ENCODE peak calls at places on chromosomes 2 and 18, in five cellular contexts. U is activated CD8-positive, alpha-beta memory T cell treated with anti-CD3 and anti-CD28 coated beads, Interleukin-2, amount 50 U/mL, for 4 hours; G is stimulated activated naive CD4-positive, alpha-beta T cell treated with Interleukin-2 at 50 U/mL for 16 hours; M is NCI-H1436; W is MG63. R is an unnamed sample.
A peak's percentile ranks its signal among the peaks of the same experiment; 100 is the strongest.

GRCh38 chr2:133241231-133241575 is 327.1 kb downstream of the NCKAP5 start:
- DNase-seq in M (no peak), G (no peak), W (peak; percentile 61), U (no peak), R (no peak)

GRCh38 chr2:111633139-111633538 is 250.9 kb downstream of the ANAPC1 start:
- DNase-seq in G (no peak), M (no peak), W (no peak), U (no peak), R (no peak)

GRCh38 chr2:188813315-188813714 is 160.9 kb upstream of the COL3A1 start:
- DNase-seq in W (no peak), U (no peak), G (no peak), M (no peak), R (no peak)

GRCh38 chr2:142065156-142065555 is 65.7 kb downstream of the LRP1B start:
- DNase-seq in M (no peak), W (no peak), U (no peak), G (no peak), R (no peak)

GRCh38 chr2:48433682-48434081 is 96.3 kb upstream of the STON1 start:
- DNase-seq in W (no peak), M (no peak), U (no peak), G (no peak), R (no peak)

GRCh38 chr2:19321946-19322345 is 36.5 kb downstream of the OSR1 start:
- DNase-seq in U (no peak), M (no peak), G (no peak), W (no peak), R (no peak)

GRCh38 chr18:46296656-46297055 is 192.5 kb downstream of the HAUS1 start:
- DNase-seq in U (no peak), M (no peak), G (no peak), W (no peak), R (no peak)

GRCh38 chr2:3864943-3865664 is 161.7 kb downstream of the DCDC2C start:
- DNase-seq in W (no peak), G (no peak), M (peak; percentile 1), U (no peak), R (no peak)

GRCh38 chr2:181051861-181052522 is 71.6 kb downstream of the UBE2E3 start:
- DNase-seq in G (no peak), U (no peak), W (no peak), M (no peak), R (no peak)

GRCh38 chr18:46393230-46393629 is 263.8 kb downstream of the LOXHD1 start:
- DNase-seq in G (no peak), U (no peak), W (no peak), M (no peak), R (no peak)

GRCh38 chr2:127362971-127363370 is 24.8 kb downstream of the MAP3K2 start:
- DNase-seq in G (no peak), U (no peak), M (no peak), W (peak; percentile 34), R (no peak)

GRCh38 chr2:17849260-17849659 is 29.2 kb upstream of the KCNS3 start:
- DNase-seq in G (no peak), W (no peak), U (no peak), M (no peak), R (no peak)

GRCh38 chr2:75600418-75601088 is 39.8 kb upstream of the EVA1A start:
- DNase-seq in M (no peak), W (no peak), G (no peak), U (no peak), R (no peak)

GRCh38 chr2:222993920-222994650 is 57.9 kb upstream of the KCNE4 start:
- DNase-seq in G (no peak), W (peak; percentile 81), M (no peak), U (no peak), R (no peak)

GRCh38 chr2:36756438-36756837 is 59.9 kb downstream of the VIT start:
- DNase-seq in U (no peak), W (no peak), G (no peak), M (no peak), R (no peak)

GRCh38 chr2:24651643-24652003 is 141.6 kb downstream of the PTRHD1 start:
- DNase-seq in M (no peak), G (no peak), U (no peak), W (no peak), R (no peak)

GRCh38 chr18:48777026-48777736 is 173.6 kb downstream of the SMAD7 start:
- DNase-seq in M (peak; percentile 55), W (peak; percentile 28), G (peak; percentile 58), U (peak; percentile 71), R (peak; percentile 77)